ENCODE peak calls at places on chromosomes 2 and 18, in seven cellular contexts. F is fibroblast of the aortic adventitia, S is T-cell, R is MM.1S, C is A549, H is PC-3, B is AG20443. D is an unnamed sample.

GRCh38 chr18:68940039-68940438 is 142.2 kb downstream of the CCDC102B start:
- DNase-seq in F (peak; percentile 4), S (no peak), R (no peak), C (no peak), H (no peak), B (no peak), D (no peak)

GRCh38 chr18:47260924-47261701 is 9.7 kb upstream of the SKOR2 start:
- DNase-seq in F (no peak), S (no peak), R (no peak), C (no peak), H (no peak), B (no peak), D (no peak)

GRCh38 chr2:99403084-99403483 is 65.9 kb downstream of the EIF5B start:
- DNase-seq in F (no peak), S (no peak), R (no peak), C (no peak), H (peak; percentile 74), B (no peak), D (no peak)

GRCh38 chr2:104976603-104977120 is 61.2 kb upstream of the MRPS9 start:
- DNase-seq in F (no peak), S (no peak), R (peak; percentile 56), C (peak; percentile 15), H (peak; percentile 49), B (no peak), D (no peak)

GRCh38 chr2:102206666-102207341 is 20.0 kb downstream of the IL1RL2 start:
- DNase-seq in F (no peak), S (no peak), R (no peak), C (no peak), H (peak; percentile 43), B (no peak), D (no peak)

GRCh38 chr2:128736689-128737545 is 418.2 kb upstream of the HS6ST1 start:
- DNase-seq in F (peak; percentile 45), S (peak; percentile 34), R (peak; percentile 54), C (peak; percentile 65), H (peak; percentile 57), B (peak; percentile 90), D (peak; percentile 77)

GRCh38 chr2:235050992-235051351 is 99.2 kb downstream of the SH3BP4 start:
- DNase-seq in F (peak; percentile 93), S (no peak), R (no peak), C (peak; percentile 42), H (peak; percentile 80), B (peak; percentile 95), D (no peak)

GRCh38 chr2:158091647-158092046 is 10.0 kb upstream of the UPP2 start:
- DNase-seq in F (no peak), S (no peak), R (no peak), C (no peak), H (no peak), B (no peak), D (no peak)

GRCh38 chr2:109549016-109549595 is 64.7 kb downstream of the SEPTIN10 start:
- DNase-seq in F (no peak), S (no peak), R (no peak), C (no peak), H (no peak), B (no peak), D (no peak)

GRCh38 chr2:55993685-55994084 is 70.1 kb upstream of the EFEMP1 start:
- DNase-seq in F (no peak), S (no peak), R (no peak), C (no peak), H (no peak), B (no peak), D (no peak)

GRCh38 chr2:15242936-15243461 is 318.1 kb downstream of the NBAS start:
- DNase-seq in F (no peak), S (no peak), R (no peak), C (no peak), H (no peak), B (no peak), D (no peak)

GRCh38 chr2:22377251-22377650 is 1007.7 kb upstream of the KLHL29 start:
- DNase-seq in F (no peak), S (no peak), R (no peak), C (no peak), H (no peak), B (no peak), D (no peak)

GRCh38 chr2:28750316-28751101 is 1.1 kb upstream of the PPP1CB start:
- DNase-seq in F (peak; percentile 72), S (no peak), R (peak; percentile 35), C (peak; percentile 23), H (no peak), B (peak; percentile 47), D (no peak)

GRCh38 chr2:237766334-237766733 is 32.2 kb upstream of the RBM44 start:
- DNase-seq in F (no peak), S (no peak), R (no peak), C (no peak), H (no peak), B (peak; percentile 25), D (no peak)

GRCh38 chr18:2515408-2515807 is 55.9 kb downstream of the METTL4 start:
- DNase-seq in F (peak; percentile 94), S (no peak), R (no peak), C (peak; percentile 31), H (peak; percentile 94), B (peak; percentile 79), D (no peak)

GRCh38 chr18:35661483-35662146 is 80.1 kb downstream of the GALNT1 start:
- DNase-seq in F (peak; percentile 8), S (no peak), R (peak; percentile 26), C (no peak), H (no peak), B (no peak), D (no peak)

GRCh38 chr2:172434821-172435607 is 7.6 kb downstream of the ITGA6 start:
- DNase-seq in F (no peak), S (peak; percentile 69), R (peak; percentile 19), C (no peak), H (no peak), B (no peak), D (no peak)

GRCh38 chr2:189613077-189613636 is 32.6 kb upstream of the SLC40A1 start:
- DNase-seq in F (peak; percentile 98), S (no peak), R (no peak), C (peak; percentile 91), H (no peak), B (peak; percentile 21), D (no peak)

GRCh38 chr2:70767699-70768584 is at the start of gene ADD2:
- DNase-seq in F (peak; percentile 3), S (peak; percentile 36), R (peak; percentile 66), C (peak; percentile 81), H (peak; percentile 22), B (peak; percentile 69), D (peak; percentile 70)

GRCh38 chr2:170073288-170073687 is 104.7 kb upstream of the MYO3B start:
- DNase-seq in F (peak; percentile 95), S (no peak), R (no peak), C (no peak), H (peak; percentile 58), B (peak; percentile 26), D (no peak)